ENCODE peak calls at places on chromosomes 3 and 15, in seven cellular contexts. Q is hippocampal formation; M is stimulated activated effector memory CD8-positive, alpha-beta T cell treated with anti-CD3 and anti-CD28 coated beads, Interleukin-12 subunit alpha, Interleukin-12 subunit beta, amount 100 ng/mL, for 72 hours; T is Caco-2; A is breast epithelium; V is AG08395; K is AML-193. U is an unnamed sample.
A peak's percentile ranks its signal among the peaks of the same experiment; 100 is the strongest.

GRCh38 chr3:81684739-81685395 is 76.6 kb downstream of the GBE1 start:
- DNase-seq in T (no peak), V (peak; percentile 21), A (no peak), K (no peak), M (no peak), Q (no peak), U (no peak)

GRCh38 chr3:58584690-58585004 is 7.5 kb upstream of the FAM107A start:
- DNase-seq in K (no peak), M (no peak), V (no peak), Q (no peak), T (no peak), A (no peak), U (no peak)

GRCh38 chr3:146640955-146641867 is 36.1 kb upstream of the PLSCR5 start:
- DNase-seq in M (no peak), Q (no peak), T (no peak), K (peak; percentile 67), V (peak; percentile 26), A (no peak), U (no peak)

GRCh38 chr3:30873667-30874066 is 20.8 kb downstream of the GADL1 start:
- DNase-seq in T (no peak), K (no peak), V (no peak), M (no peak), A (no peak), Q (no peak), U (no peak)

GRCh38 chr3:13706451-13706850 is 157.5 kb downstream of the FBLN2 start:
- DNase-seq in T (peak; percentile 11), V (no peak), Q (no peak), M (no peak), A (peak; percentile 2), K (no peak), U (no peak)

GRCh38 chr3:171949559-171949958 is 89.8 kb upstream of the FNDC3B start:
- DNase-seq in V (no peak), A (no peak), M (no peak), T (no peak), K (no peak), Q (no peak), U (no peak)

GRCh38 chr15:75307778-75308390 is 25.2 kb downstream of the GOLGA6D start:
- DNase-seq in K (no peak), T (peak; percentile 74), V (peak; percentile 10), A (no peak), M (no peak), Q (no peak), U (no peak)

GRCh38 chr3:70273492-70273891 is 38.9 kb downstream of the MDFIC2 start:
- DNase-seq in A (no peak), V (no peak), Q (no peak), T (no peak), K (no peak), M (no peak), U (no peak)

GRCh38 chr3:187961366-187961765 is 192.6 kb upstream of the LPP start:
- DNase-seq in V (no peak), T (no peak), K (no peak), A (no peak), M (no peak), Q (no peak), U (no peak)

U was measured in SIG-M5.